ENCODE peak calls at places on chromosomes 7 and 10, in four cellular contexts. Z is HCT116, H is kidney epithelial cell, T is erythroblast. E is an unnamed sample.

GRCh38 chr10:93515963-93516450 is 19.6 kb downstream of the CEP55 start:
- DNase-seq in Z (no peak), H (no peak), T (no peak), E (no peak)

GRCh38 chr7:77753173-77753572 is 45.1 kb downstream of the TMEM60 start:
- DNase-seq in Z (no peak), H (no peak), T (no peak), E (no peak)

GRCh38 chr7:6589829-6590644 is at the start of gene INTS15:
- DNase-seq in Z (peak), H (no peak), T (peak), E (peak)

GRCh38 chr7:27958933-27959548 is 219.1 kb downstream of the TAX1BP1 start:
- DNase-seq in Z (no peak), H (no peak), T (no peak), E (no peak)

GRCh38 chr7:129734400-129734799 is 122.9 kb downstream of the NRF1 start:
- DNase-seq in Z (no peak), H (no peak), T (no peak), E (no peak)

GRCh38 chr10:51986531-51986930 is 287.1 kb upstream of the CSTF2T start:
- DNase-seq in Z (no peak), H (no peak), T (no peak), E (no peak)

GRCh38 chr10:74150151-74151056 is at the start of gene AP3M1:
- DNase-seq in Z (no peak), H (no peak), T (no peak), E (peak)

GRCh38 chr10:66322261-66322660 is 603.6 kb upstream of the LRRTM3 start:
- DNase-seq in Z (no peak), H (no peak), T (no peak), E (no peak)

GRCh38 chr10:75332081-75332480 is 69.5 kb downstream of the ZNF503 start:
- DNase-seq in Z (no peak), H (no peak), T (no peak), E (no peak)

GRCh38 chr10:132186488-132187413 is at the start of gene DPYSL4:
- DNase-seq in Z (no peak), H (no peak), T (peak), E (no peak)

GRCh38 chr10:61456095-61456789 is 3.1 kb upstream of the TMEM26 start:
- DNase-seq in Z (no peak), H (no peak), T (no peak), E (no peak)

GRCh38 chr7:68470836-68471235 is 1127.4 kb upstream of the AUTS2 start:
- DNase-seq in Z (no peak), H (no peak), T (no peak), E (no peak)

GRCh38 chr7:126529833-126530232 is 722.9 kb downstream of the GRM8 start:
- DNase-seq in Z (no peak), H (no peak), T (no peak), E (no peak)

GRCh38 chr10:378930-379704 is 243.9 kb downstream of the ZMYND11 start:
- DNase-seq in Z (no peak), H (no peak), T (no peak), E (peak)

GRCh38 chr7:99762680-99763327 is 21.2 kb downstream of the CYP3A4 start:
- DNase-seq in Z (no peak), H (peak), T (peak), E (no peak)

GRCh38 chr7:106503626-106504025 is 157.3 kb downstream of the CCDC71L start:
- DNase-seq in Z (no peak), H (no peak), T (no peak), E (no peak)

GRCh38 chr7:135930565-135931423 is 46.4 kb downstream of the MTPN start:
- DNase-seq in Z (no peak), H (no peak), T (no peak), E (no peak)

GRCh38 chr7:96426685-96427084 is 104.8 kb upstream of the SLC25A13 start:
- DNase-seq in Z (no peak), H (no peak), T (no peak), E (no peak)

GRCh38 chr7:31488562-31489203 is 25.2 kb upstream of the ITPRID1 start:
- DNase-seq in Z (peak), H (peak), T (peak), E (no peak)

GRCh38 chr10:62109532-62110293 is 158.9 kb downstream of the RTKN2 start:
- DNase-seq in Z (no peak), H (no peak), T (no peak), E (no peak)

GRCh38 chr10:130686680-130687300 is 550.6 kb downstream of the GLRX3 start:
- DNase-seq in Z (no peak), H (no peak), T (no peak), E (no peak)

GRCh38 chr7:115005942-115006341 is 84.0 kb downstream of the MDFIC start:
- DNase-seq in Z (no peak), H (no peak), T (no peak), E (no peak)

GRCh38 chr7:135692055-135692454 is 29.7 kb downstream of the STMP1 start:
- DNase-seq in Z (no peak), H (no peak), T (no peak), E (no peak)

GRCh38 chr7:92584953-92585352 is 5.2 kb downstream of the FAM133B start:
- DNase-seq in Z (no peak), H (no peak), T (peak), E (no peak)

GRCh38 chr7:87047-87446 is 105.3 kb upstream of the FAM20C start:
- DNase-seq in Z (no peak), H (no peak), T (no peak), E (peak)

GRCh38 chr10:126917375-126917774 is 12.1 kb downstream of the DOCK1 start:
- DNase-seq in Z (no peak), H (no peak), T (no peak), E (no peak)

GRCh38 chr7:39248693-39249090 is 271.0 kb downstream of the POU6F2 start:
- DNase-seq in Z (no peak), H (no peak), T (no peak), E (no peak)

GRCh38 chr7:105910172-105910571 is 33.8 kb upstream of the ATXN7L1 start:
- DNase-seq in Z (no peak), H (no peak), T (no peak), E (no peak)

GRCh38 chr10:77700086-77700485 is 62.5 kb upstream of the KCNMA1 start:
- DNase-seq in Z (no peak), H (no peak), T (no peak), E (no peak)

GRCh38 chr7:135210818-135211178 is 528 bp downstream of the WDR91 start:
- DNase-seq in Z (no peak), H (no peak), T (peak), E (no peak)

GRCh38 chr10:73785721-73786511 is 510 bp downstream of the ZSWIM8 start:
- DNase-seq in Z (no peak), H (no peak), T (peak), E (no peak)

GRCh38 chr7:41104621-41105020 is 598.3 kb downstream of the INHBA start:
- DNase-seq in Z (no peak), H (no peak), T (no peak), E (no peak)

GRCh38 chr7:129969881-129970446 is 17.2 kb upstream of the UBE2H start:
- DNase-seq in Z (peak), H (peak), T (no peak), E (no peak)

GRCh38 chr7:84697506-84697905 is 489.4 kb downstream of the SEMA3D start:
- DNase-seq in Z (no peak), H (peak), T (no peak), E (no peak)

GRCh38 chr7:11780267-11780666 is 51.7 kb downstream of the THSD7A start:
- DNase-seq in Z (no peak), H (no peak), T (no peak), E (no peak)